ENCODE peak calls at places on chromosomes 13 and 19, in ten cellular contexts. One of them, this sample, is unnamed.

GRCh38 chr19:51000981-51001380 is 423 bp downstream of the KLK8 start:
- DNase-seq in ascending aorta: no peak
- DNase-seq in substantia nigra: no peak
- DNase-seq in esophagus squamous epithelium: no peak
- DNase-seq in neural progenitor cell: peak
- DNase-seq in AG04450: no peak
- DNase-seq in fibroblast of lung: no peak
- DNase-seq in pancreas: no peak
- DNase-seq in tibial artery: no peak
- DNase-seq in uterus: no peak
- DNase-seq in this sample: no peak

GRCh38 chr13:43432948-43433347 is 353.8 kb downstream of the ENOX1 start:
- DNase-seq in neural progenitor cell: no peak
- DNase-seq in AG04450: no peak
- DNase-seq in substantia nigra: no peak
- DNase-seq in esophagus squamous epithelium: no peak
- DNase-seq in fibroblast of lung: no peak
- DNase-seq in uterus: no peak
- DNase-seq in pancreas: no peak
- DNase-seq in ascending aorta: no peak
- DNase-seq in tibial artery: no peak
- DNase-seq in this sample: no peak

GRCh38 chr13:29771247-29771646 is 79.2 kb downstream of the UBL3 start:
- DNase-seq in AG04450: no peak
- DNase-seq in tibial artery: no peak
- DNase-seq in fibroblast of lung: peak
- DNase-seq in substantia nigra: no peak
- DNase-seq in neural progenitor cell: peak
- DNase-seq in pancreas: no peak
- DNase-seq in ascending aorta: no peak
- DNase-seq in esophagus squamous epithelium: no peak
- DNase-seq in uterus: no peak
- DNase-seq in this sample: no peak

GRCh38 chr13:100673831-100674362 is 698 bp downstream of the TMTC4 start:
- DNase-seq in esophagus squamous epithelium: no peak
- DNase-seq in substantia nigra: peak
- DNase-seq in pancreas: peak
- DNase-seq in tibial artery: no peak
- DNase-seq in uterus: peak
- DNase-seq in ascending aorta: no peak
- DNase-seq in fibroblast of lung: peak
- DNase-seq in neural progenitor cell: no peak
- DNase-seq in AG04450: peak
- DNase-seq in this sample: peak

GRCh38 chr13:34155931-34156607 is 338.1 kb downstream of the RFC3 start:
- DNase-seq in fibroblast of lung: peak
- DNase-seq in uterus: no peak
- DNase-seq in pancreas: no peak
- DNase-seq in substantia nigra: no peak
- DNase-seq in neural progenitor cell: no peak
- DNase-seq in tibial artery: no peak
- DNase-seq in esophagus squamous epithelium: no peak
- DNase-seq in ascending aorta: no peak
- DNase-seq in AG04450: no peak
- DNase-seq in this sample: no peak

GRCh38 chr13:30869491-30869890 is 36.6 kb upstream of the MEDAG start:
- DNase-seq in neural progenitor cell: no peak
- DNase-seq in tibial artery: no peak
- DNase-seq in pancreas: no peak
- DNase-seq in esophagus squamous epithelium: no peak
- DNase-seq in fibroblast of lung: peak
- DNase-seq in ascending aorta: no peak
- DNase-seq in substantia nigra: no peak
- DNase-seq in uterus: peak
- DNase-seq in AG04450: no peak
- DNase-seq in this sample: no peak

GRCh38 chr13:25771641-25772478 is 280.0 kb downstream of the SHISA2 start:
- DNase-seq in AG04450: no peak
- DNase-seq in fibroblast of lung: peak
- DNase-seq in uterus: no peak
- DNase-seq in neural progenitor cell: no peak
- DNase-seq in esophagus squamous epithelium: no peak
- DNase-seq in substantia nigra: no peak
- DNase-seq in ascending aorta: no peak
- DNase-seq in pancreas: no peak
- DNase-seq in tibial artery: no peak
- DNase-seq in this sample: no peak

GRCh38 chr19:39399684-39400465 is 6.8 kb upstream of the ZFP36 start:
- DNase-seq in tibial artery: no peak
- DNase-seq in uterus: no peak
- DNase-seq in substantia nigra: no peak
- DNase-seq in esophagus squamous epithelium: no peak
- DNase-seq in neural progenitor cell: no peak
- DNase-seq in ascending aorta: no peak
- DNase-seq in pancreas: no peak
- DNase-seq in fibroblast of lung: no peak
- DNase-seq in AG04450: no peak
- DNase-seq in this sample: no peak

GRCh38 chr19:12137541-12137940 is 2.6 kb downstream of the ZNF20 start:
- DNase-seq in neural progenitor cell: no peak
- DNase-seq in tibial artery: no peak
- DNase-seq in pancreas: no peak
- DNase-seq in fibroblast of lung: no peak
- DNase-seq in esophagus squamous epithelium: no peak
- DNase-seq in uterus: no peak
- DNase-seq in substantia nigra: no peak
- DNase-seq in ascending aorta: no peak
- DNase-seq in AG04450: no peak
- DNase-seq in this sample: no peak

GRCh38 chr19:9936151-9937000 is at the start of gene OLFM2:
- DNase-seq in neural progenitor cell: peak
- DNase-seq in ascending aorta: no peak
- DNase-seq in fibroblast of lung: no peak
- DNase-seq in AG04450: no peak
- DNase-seq in tibial artery: no peak
- DNase-seq in pancreas: peak
- DNase-seq in esophagus squamous epithelium: no peak
- DNase-seq in uterus: peak
- DNase-seq in substantia nigra: no peak
- DNase-seq in this sample: no peak

GRCh38 chr19:45972081-45972943 is 1.4 kb downstream of the NOVA2 start:
- DNase-seq in tibial artery: peak
- DNase-seq in esophagus squamous epithelium: no peak
- DNase-seq in substantia nigra: no peak
- DNase-seq in ascending aorta: no peak
- DNase-seq in pancreas: no peak
- DNase-seq in AG04450: no peak
- DNase-seq in fibroblast of lung: peak
- DNase-seq in neural progenitor cell: no peak
- DNase-seq in uterus: no peak
- DNase-seq in this sample: peak

GRCh38 chr19:32364040-32364439 is 18.6 kb downstream of the ZNF507 start:
- DNase-seq in pancreas: no peak
- DNase-seq in esophagus squamous epithelium: no peak
- DNase-seq in tibial artery: no peak
- DNase-seq in fibroblast of lung: no peak
- DNase-seq in ascending aorta: no peak
- DNase-seq in neural progenitor cell: no peak
- DNase-seq in uterus: no peak
- DNase-seq in AG04450: no peak
- DNase-seq in substantia nigra: no peak
- DNase-seq in this sample: no peak

GRCh38 chr19:32361574-32362317 is 16.3 kb downstream of the ZNF507 start:
- DNase-seq in ascending aorta: no peak
- DNase-seq in fibroblast of lung: no peak
- DNase-seq in substantia nigra: no peak
- DNase-seq in esophagus squamous epithelium: no peak
- DNase-seq in AG04450: no peak
- DNase-seq in tibial artery: no peak
- DNase-seq in uterus: no peak
- DNase-seq in pancreas: no peak
- DNase-seq in neural progenitor cell: no peak
- DNase-seq in this sample: no peak

GRCh38 chr19:32362318-32362691 is 16.9 kb downstream of the ZNF507 start:
- DNase-seq in ascending aorta: no peak
- DNase-seq in substantia nigra: no peak
- DNase-seq in neural progenitor cell: no peak
- DNase-seq in tibial artery: no peak
- DNase-seq in AG04450: no peak
- DNase-seq in pancreas: no peak
- DNase-seq in uterus: no peak
- DNase-seq in esophagus squamous epithelium: no peak
- DNase-seq in fibroblast of lung: no peak
- DNase-seq in this sample: no peak

GRCh38 chr19:32363632-32364031 is 18.2 kb downstream of the ZNF507 start:
- DNase-seq in tibial artery: no peak
- DNase-seq in substantia nigra: no peak
- DNase-seq in esophagus squamous epithelium: no peak
- DNase-seq in neural progenitor cell: no peak
- DNase-seq in uterus: no peak
- DNase-seq in ascending aorta: no peak
- DNase-seq in pancreas: no peak
- DNase-seq in fibroblast of lung: no peak
- DNase-seq in AG04450: no peak
- DNase-seq in this sample: no peak

DNA sequence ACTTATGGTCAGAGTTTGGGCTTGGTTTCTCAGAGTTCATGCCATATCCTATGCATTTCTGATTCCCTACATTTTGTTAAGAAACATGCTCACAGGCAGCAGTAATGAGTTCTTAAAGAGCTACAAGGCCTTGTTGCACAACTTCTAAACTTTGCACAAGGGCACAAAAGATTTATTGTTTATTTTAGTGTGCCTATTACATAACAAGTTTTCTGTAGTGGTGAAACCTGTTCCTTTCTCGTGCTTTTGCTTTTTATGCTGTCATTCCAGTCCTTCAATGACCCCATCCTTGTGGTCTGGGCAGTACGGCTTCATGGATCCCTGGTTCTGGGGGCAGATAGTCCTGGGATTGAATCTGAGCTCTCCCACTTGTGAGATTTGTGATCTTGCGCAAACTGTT is 17.8 kb downstream of the ZNF507 start:
- DNase-seq in pancreas: peak
- DNase-seq in uterus: no peak
- DNase-seq in esophagus squamous epithelium: no peak
- DNase-seq in substantia nigra: no peak
- DNase-seq in fibroblast of lung: no peak
- DNase-seq in tibial artery: no peak
- DNase-seq in ascending aorta: no peak
- DNase-seq in AG04450: no peak
- DNase-seq in neural progenitor cell: no peak
- DNase-seq in this sample: no peak
- H3K27ac ChIP-seq in pancreas: peak
- H3K27ac ChIP-seq in uterus: no peak
- H3K27ac ChIP-seq in esophagus squamous epithelium: peak
- H3K27ac ChIP-seq in substantia nigra: peak
- H3K27ac ChIP-seq in fibroblast of lung: no peak
- H3K27ac ChIP-seq in tibial artery: peak
- H3K27ac ChIP-seq in ascending aorta: peak
- H3K27ac ChIP-seq in AG04450: no peak
- H3K27ac ChIP-seq in neural progenitor cell: no peak
- H3K27ac ChIP-seq in this sample: peak

DNA sequence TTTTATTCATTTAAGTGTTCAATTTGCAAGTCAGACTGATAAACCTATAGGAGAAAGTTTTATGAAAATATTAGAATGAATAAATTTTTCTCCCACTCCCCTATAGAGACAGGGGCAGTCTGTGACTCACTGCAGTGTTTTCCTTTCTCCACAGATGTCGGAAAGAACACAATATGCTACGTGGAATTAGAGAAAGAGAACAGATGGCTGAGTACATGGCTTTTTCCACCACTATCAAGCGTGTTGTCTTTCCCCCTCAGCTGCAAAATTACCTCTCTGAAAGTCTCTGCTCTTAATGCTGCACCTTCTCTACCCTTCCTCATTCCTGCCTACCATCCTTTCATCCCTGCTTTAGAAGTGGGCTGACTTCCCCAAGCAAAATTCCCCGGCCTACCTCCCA is 30.1 kb downstream of the FLT1 start:
- DNase-seq in esophagus squamous epithelium: no peak
- DNase-seq in uterus: no peak
- DNase-seq in ascending aorta: no peak
- DNase-seq in substantia nigra: no peak
- DNase-seq in AG04450: no peak
- DNase-seq in fibroblast of lung: no peak
- DNase-seq in pancreas: no peak
- DNase-seq in neural progenitor cell: no peak
- DNase-seq in tibial artery: no peak
- DNase-seq in this sample: no peak
- H3K27ac ChIP-seq in esophagus squamous epithelium: no peak
- H3K27ac ChIP-seq in uterus: no peak
- H3K27ac ChIP-seq in ascending aorta: no peak
- H3K27ac ChIP-seq in substantia nigra: no peak
- H3K27ac ChIP-seq in AG04450: no peak
- H3K27ac ChIP-seq in fibroblast of lung: no peak
- H3K27ac ChIP-seq in pancreas: no peak
- H3K27ac ChIP-seq in neural progenitor cell: no peak
- H3K27ac ChIP-seq in tibial artery: no peak
- H3K27ac ChIP-seq in this sample: no peak

GRCh38 chr13:66138172-66138811 is 1091.8 kb downstream of the PCDH9 start:
- DNase-seq in neural progenitor cell: no peak
- DNase-seq in fibroblast of lung: no peak
- DNase-seq in esophagus squamous epithelium: no peak
- DNase-seq in pancreas: no peak
- DNase-seq in substantia nigra: no peak
- DNase-seq in ascending aorta: no peak
- DNase-seq in AG04450: no peak
- DNase-seq in uterus: no peak
- DNase-seq in tibial artery: no peak
- DNase-seq in this sample: no peak
- H3K27ac ChIP-seq in neural progenitor cell: no peak
- H3K27ac ChIP-seq in fibroblast of lung: no peak
- H3K27ac ChIP-seq in esophagus squamous epithelium: no peak
- H3K27ac ChIP-seq in pancreas: no peak
- H3K27ac ChIP-seq in substantia nigra: no peak
- H3K27ac ChIP-seq in ascending aorta: no peak
- H3K27ac ChIP-seq in AG04450: no peak
- H3K27ac ChIP-seq in uterus: no peak
- H3K27ac ChIP-seq in tibial artery: no peak
- H3K27ac ChIP-seq in this sample: no peak

DNA sequence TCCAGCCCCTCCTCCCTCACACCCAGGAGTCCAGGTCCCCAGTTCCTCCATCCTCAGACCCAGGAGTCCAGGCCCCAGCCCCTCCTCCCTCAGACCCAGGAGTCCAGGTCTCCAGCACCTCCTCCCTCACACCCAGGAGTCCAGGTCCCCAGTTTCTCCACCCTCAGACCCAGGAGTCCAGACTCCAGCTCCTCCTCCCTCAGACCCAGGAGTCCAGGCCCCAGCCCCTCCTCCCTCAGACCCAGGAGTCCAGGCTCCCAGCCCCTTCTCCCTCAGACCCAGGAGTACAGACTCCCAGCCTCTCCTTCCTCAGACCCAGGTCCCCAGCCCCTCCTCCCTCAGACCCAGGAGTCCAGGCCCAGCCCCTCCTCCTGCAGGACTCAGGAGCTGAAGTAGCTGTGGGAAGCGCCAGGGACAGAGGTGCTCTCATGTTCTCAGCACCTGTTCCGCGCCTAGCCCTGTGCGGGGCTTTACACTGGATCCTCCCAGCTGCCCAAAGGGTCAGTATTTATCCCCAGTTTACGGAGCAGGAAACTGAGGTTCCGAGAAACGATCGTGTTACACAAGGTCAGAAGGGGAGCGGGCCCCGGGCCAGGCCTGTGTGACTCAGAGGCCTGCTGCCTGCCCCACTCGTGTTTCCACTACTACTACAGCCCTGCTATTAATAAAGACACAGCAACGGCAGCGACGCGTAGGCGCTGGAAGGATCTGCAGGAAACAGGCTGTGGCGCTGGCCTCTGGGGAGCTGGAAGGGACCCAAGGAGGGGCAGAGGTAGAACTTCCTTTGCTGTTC is 1.7 kb upstream of the SBK3 start:
- DNase-seq in substantia nigra: no peak
- DNase-seq in ascending aorta: peak
- DNase-seq in tibial artery: peak
- DNase-seq in AG04450: peak
- DNase-seq in fibroblast of lung: peak
- DNase-seq in esophagus squamous epithelium: no peak
- DNase-seq in neural progenitor cell: peak
- DNase-seq in uterus: peak
- DNase-seq in pancreas: peak
- DNase-seq in this sample: peak
- H3K27ac ChIP-seq in substantia nigra: no peak
- H3K27ac ChIP-seq in ascending aorta: peak
- H3K27ac ChIP-seq in tibial artery: peak
- H3K27ac ChIP-seq in AG04450: peak
- H3K27ac ChIP-seq in fibroblast of lung: peak
- H3K27ac ChIP-seq in esophagus squamous epithelium: peak
- H3K27ac ChIP-seq in neural progenitor cell: peak
- H3K27ac ChIP-seq in uterus: peak
- H3K27ac ChIP-seq in pancreas: peak
- H3K27ac ChIP-seq in this sample: no peak

This sample was measured in dorsolateral prefrontal cortex.